ENCODE peak calls at places on chromosomes 13 and 19, in five cellular contexts. U is MM.1S, N is dorsolateral prefrontal cortex, Y is body of pancreas, X is fibroblast of mammary gland. I is an unnamed sample.

GRCh38 chr13:101736551-101736950 is 284.1 kb downstream of the ITGBL1 start:
- DNase-seq in U (no peak), N (no peak), Y (no peak), X (no peak), I (no peak)

GRCh38 chr19:33767898-33768413 is 28.7 kb upstream of the KCTD15 start:
- DNase-seq in N (no peak), Y (no peak), X (peak; percentile 10), U (peak; percentile 29), I (peak; percentile 92)

GRCh38 chr19:5913739-5914357 is at the start of gene CAPS:
- DNase-seq in N (no peak), X (peak; percentile 55), U (no peak), Y (peak; percentile 89), I (no peak)

GRCh38 chr19:4277051-4277700 is 1.9 kb upstream of the SHD start:
- DNase-seq in N (no peak), Y (no peak), U (no peak), X (no peak), I (no peak)

GRCh38 chr19:47663435-47663910 is 49.7 kb upstream of the EHD2 start:
- DNase-seq in Y (no peak), X (peak; percentile 95), N (no peak), U (no peak), I (no peak)

GRCh38 chr13:21674271-21675009 is 3.6 kb downstream of the FGF9 start:
- DNase-seq in U (peak; percentile 39), X (no peak), N (no peak), Y (no peak), I (peak; percentile 88)

GRCh38 chr19:40592170-40592569 is 9.0 kb upstream of the LTBP4 start:
- DNase-seq in Y (no peak), U (peak; percentile 73), X (peak; percentile 71), N (no peak), I (peak; percentile 82)

GRCh38 chr13:51846756-51847155 is 1.8 kb upstream of the TMEM272 start:
- DNase-seq in Y (no peak), N (no peak), X (no peak), U (no peak), I (no peak)

GRCh38 chr13:84137292-84137691 is 255.0 kb upstream of the SLITRK1 start:
- DNase-seq in N (no peak), Y (no peak), X (peak; percentile 3), U (peak; percentile 96), I (no peak)

GRCh38 chr19:44698492-44699201 is at the start of gene CEACAM16:
- DNase-seq in U (no peak), Y (peak; percentile 64), X (no peak), N (no peak), I (no peak)

GRCh38 chr19:56842421-56842820 is 1.9 kb upstream of the PEG3 start:
- DNase-seq in U (no peak), X (no peak), Y (no peak), N (no peak), I (no peak)

GRCh38 chr19:56838930-56839664 is 1.4 kb downstream of the PEG3 start:
- DNase-seq in U (no peak), Y (peak; percentile 96), X (peak; percentile 89), N (peak; percentile 96), I (no peak)

GRCh38 chr19:56839665-56840451 is 668 bp downstream of the PEG3 start:
- DNase-seq in N (peak; percentile 90), Y (peak; percentile 93), U (no peak), X (peak; percentile 84), I (peak; percentile 23)

GRCh38 chr19:56841194-56841546 is 644 bp upstream of the PEG3 start:
- DNase-seq in Y (no peak), N (no peak), U (no peak), X (no peak), I (no peak)

GRCh38 chr19:56840452-56841193 is at the start of the genes PEG3 and ZIM2:
- DNase-seq in X (peak; percentile 0), U (no peak), N (peak; percentile 76), Y (peak; percentile 64), I (peak; percentile 23)
- H3K4me3 ChIP-seq in X (peak within 1 kb of the TSS; percentile 16), U (no peak within 1 kb of the TSS), N (peak within 1 kb of the TSS; percentile 75), Y (peak within 1 kb of the TSS; percentile 4), I (no peak within 1 kb of the TSS)

DNA sequence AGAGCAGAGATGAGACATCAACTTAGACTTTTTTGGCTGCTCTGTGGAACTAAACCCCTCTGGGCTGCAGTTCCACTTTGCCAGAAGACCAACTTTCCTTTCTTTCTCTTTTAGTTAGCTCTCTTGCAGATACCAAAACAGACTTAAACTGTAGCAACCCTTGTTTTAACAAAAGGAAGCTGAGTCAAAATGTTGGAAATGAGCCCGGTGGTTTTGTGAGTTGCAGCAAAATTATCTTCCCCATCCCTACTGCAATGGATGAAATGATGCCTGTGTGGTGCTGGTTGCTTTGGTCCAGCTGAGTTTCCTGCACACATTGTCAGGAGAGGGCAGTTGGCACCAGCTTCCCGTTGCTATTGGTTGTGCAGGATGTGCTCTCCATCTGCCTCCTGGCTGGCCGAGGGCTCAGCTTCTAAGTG is 115.3 kb downstream of the LRCH1 start:
- DNase-seq in U (no peak), X (peak; percentile 91), N (no peak), Y (no peak), I (no peak)
- H3K4me3 ChIP-seq in U (peak overlapping the region; percentile 61), X (peak overlapping the region; percentile 34), N (no peak overlapping the region), Y (no peak overlapping the region), I (no peak overlapping the region)

GRCh38 chr19:55232986-55233385 is 4.4 kb upstream of the TMEM86B start:
- DNase-seq in Y (no peak), X (no peak), U (no peak), N (no peak), I (no peak)

GRCh38 chr19:55232284-55232597 is 3.7 kb upstream of the TMEM86B start:
- DNase-seq in N (no peak), U (no peak), Y (no peak), X (no peak), I (no peak)

GRCh38 chr19:55230329-55230728 is 1.8 kb upstream of the TMEM86B start:
- DNase-seq in X (no peak), N (no peak), Y (no peak), U (no peak), I (no peak)

GRCh38 chr19:55230780-55231179 is 2.2 kb upstream of the TMEM86B start:
- DNase-seq in U (no peak), N (no peak), X (no peak), Y (no peak), I (peak; percentile 51)

GRCh38 chr19:55231391-55232283 is 3.1 kb upstream of the TMEM86B start:
- DNase-seq in U (no peak), N (no peak), X (no peak), Y (no peak), I (no peak)
- H3K4me3 ChIP-seq in U (no peak overlapping the region), N (no peak overlapping the region), X (no peak overlapping the region), Y (no peak overlapping the region), I (no peak overlapping the region)

DNA sequence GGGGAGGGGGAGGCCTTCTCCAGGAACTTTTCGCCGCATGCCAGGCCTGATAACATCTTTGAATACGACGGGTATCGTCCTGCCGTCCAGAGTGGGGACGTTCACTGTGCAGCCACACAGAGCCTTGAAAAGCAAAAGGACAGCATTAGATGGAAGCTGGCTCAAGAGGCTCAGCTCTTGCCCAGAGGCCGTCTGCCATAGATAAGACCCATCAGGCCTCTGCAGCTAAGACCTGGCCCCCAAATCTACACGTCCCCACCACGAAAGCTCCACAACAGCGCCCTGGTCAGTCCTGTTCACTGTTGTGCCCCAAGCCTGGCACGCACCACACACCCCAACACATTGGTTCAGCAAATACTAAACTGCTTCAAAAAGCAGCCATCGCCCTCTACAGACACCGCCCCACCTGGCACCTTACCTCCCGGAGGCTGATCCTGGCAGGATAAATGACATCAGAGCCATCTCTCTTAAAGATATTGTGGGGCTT is 2.1 kb downstream of the DNAJB1 start:
- DNase-seq in U (no peak), X (no peak), Y (no peak), N (no peak), I (no peak)
- H3K4me3 ChIP-seq in U (peak overlapping the region; percentile 97), X (peak overlapping the region; percentile 76), Y (no peak overlapping the region), N (peak overlapping the region; percentile 96), I (no peak overlapping the region)

GRCh38 chr19:49491030-49491803 is 3.8 kb downstream of the RPL13A start:
- DNase-seq in N (no peak), U (no peak), X (no peak), Y (no peak), I (peak; percentile 26)

GRCh38 chr19:49489601-49490167 is 2.3 kb downstream of the RPL13A start:
- DNase-seq in U (no peak), N (no peak), Y (no peak), X (peak; percentile 52), I (no peak)

GRCh38 chr19:49488863-49489537 is 1.6 kb downstream of the RPL13A start:
- DNase-seq in Y (no peak), N (no peak), X (no peak), U (no peak), I (no peak)

GRCh38 chr19:49491804-49492572 is 4.2 kb upstream of the RPS11 start:
- DNase-seq in N (no peak), U (no peak), Y (no peak), X (no peak), I (no peak)

DNA sequence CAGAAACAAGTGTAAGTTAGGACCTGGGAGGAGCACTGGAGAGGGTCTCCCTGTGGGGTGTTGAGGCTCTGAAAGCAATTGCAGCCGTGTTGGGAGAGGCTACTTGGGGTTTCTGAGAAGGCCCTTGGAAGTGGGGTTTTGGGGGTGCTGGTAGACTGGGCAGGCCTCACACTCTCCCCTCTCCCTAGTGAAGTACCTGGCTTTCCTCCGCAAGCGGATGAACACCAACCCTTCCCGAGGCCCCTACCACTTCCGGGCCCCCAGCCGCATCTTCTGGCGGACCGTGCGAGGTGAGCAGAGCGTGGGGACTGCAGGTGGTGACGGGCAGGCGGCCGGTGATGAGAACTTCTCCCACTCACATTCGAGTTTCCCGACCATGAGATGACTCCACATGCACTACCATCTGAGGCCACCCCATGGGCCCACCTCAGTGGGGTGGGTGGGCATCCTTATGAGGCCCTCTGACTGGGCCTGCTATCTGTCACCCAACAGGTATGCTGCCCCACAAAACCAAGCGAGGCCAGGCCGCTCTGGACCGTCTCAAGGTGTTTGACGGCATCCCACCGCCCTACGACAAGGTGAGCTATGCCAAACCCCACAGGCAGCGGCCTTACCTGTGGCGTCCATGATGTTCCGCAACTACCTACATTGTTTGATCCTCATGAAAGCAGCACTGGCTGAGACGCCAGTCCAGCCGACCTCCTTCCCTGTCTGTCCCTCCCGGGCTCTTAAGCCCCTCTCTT is 3.0 kb downstream of the RPL13A start:
- DNase-seq in U (no peak), Y (no peak), X (no peak), N (no peak), I (peak; percentile 27)
- H3K4me3 ChIP-seq in U (no peak overlapping the region), Y (no peak overlapping the region), X (peak overlapping the region; percentile 100), N (peak overlapping the region; percentile 82), I (no peak overlapping the region)

DNA sequence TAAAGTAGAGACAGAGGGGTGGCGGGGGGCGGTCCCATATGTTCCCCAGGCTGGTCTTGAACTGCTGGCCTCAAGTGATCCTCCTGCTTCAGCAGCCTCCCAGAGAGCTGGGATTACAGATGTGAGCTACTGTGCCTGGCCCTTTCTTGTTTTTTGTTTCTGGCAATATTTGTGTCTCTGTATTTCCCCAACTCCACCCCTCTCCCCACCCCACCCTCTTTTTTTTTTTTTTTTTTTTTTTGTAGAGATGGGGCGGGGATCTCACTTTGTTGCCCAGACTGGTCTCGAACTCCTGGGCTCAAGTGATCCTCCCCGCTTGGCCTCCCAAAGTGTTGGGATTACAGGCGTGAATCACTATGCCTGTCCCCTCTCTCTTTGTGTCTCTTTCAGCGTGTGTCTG is 632 bp upstream of the CAPN12 start:
- DNase-seq in U (no peak), N (no peak), Y (no peak), X (no peak), I (no peak)
- H3K4me3 ChIP-seq in U (no peak overlapping the region), N (no peak overlapping the region), Y (no peak overlapping the region), X (no peak overlapping the region), I (no peak overlapping the region)

I was measured in H7.